ENCODE peak calls at places on chromosomes 7 and 10, in four cellular contexts. S, P, Y and X are unnamed samples.

GRCh38 chr7:1598961-1599360 is 29.1 kb upstream of the PSMG3 start:
- DNase-seq in S (no peak), P (no peak), Y (no peak), X (no peak)

GRCh38 chr10:104424719-104425118 is 71.1 kb downstream of the CFAP58 start:
- DNase-seq in S (no peak), P (no peak), Y (no peak), X (peak)

GRCh38 chr10:119807960-119808697 is 64.5 kb downstream of the MCMBP start:
- DNase-seq in S (no peak), P (no peak), Y (no peak), X (no peak)

GRCh38 chr10:93143286-93143685 is 69.6 kb downstream of the CYP26A1 start:
- DNase-seq in S (no peak), P (no peak), Y (no peak), X (no peak)

GRCh38 chr7:114081606-114082425 is 163.0 kb upstream of the PPP1R3A start:
- DNase-seq in S (no peak), P (no peak), Y (no peak), X (no peak)

GRCh38 chr10:82245906-82246305 is 370.9 kb downstream of the NRG3 start:
- DNase-seq in S (no peak), P (no peak), Y (no peak), X (no peak)

GRCh38 chr7:99096124-99096887 is 47.6 kb downstream of the SMURF1 start:
- DNase-seq in S (no peak), P (no peak), Y (no peak), X (no peak)

GRCh38 chr7:139127648-139128047 is 18.1 kb upstream of the ZC3HAV1 start:
- DNase-seq in S (no peak), P (no peak), Y (no peak), X (no peak)

GRCh38 chr10:133096616-133097269 is 9.0 kb downstream of the ADGRA1 start:
- DNase-seq in S (no peak), P (no peak), Y (no peak), X (no peak)

GRCh38 chr7:156932006-156932405 is 17.5 kb upstream of the NOM1 start:
- DNase-seq in S (no peak), P (no peak), Y (no peak), X (no peak)

GRCh38 chr7:68938151-68938550 is 660.1 kb upstream of the AUTS2 start:
- DNase-seq in S (no peak), P (no peak), Y (no peak), X (no peak)

GRCh38 chr10:93680414-93681047 is 21.9 kb downstream of the FRA10AC1 start:
- DNase-seq in S (no peak), P (no peak), Y (no peak), X (no peak)

GRCh38 chr10:110609592-110609991 is 34.5 kb upstream of the RBM20 start:
- DNase-seq in S (no peak), P (no peak), Y (no peak), X (no peak)

GRCh38 chr7:45220846-45221245 is 63.3 kb downstream of the RAMP3 start:
- DNase-seq in S (no peak), P (no peak), Y (no peak), X (no peak)

GRCh38 chr10:17833656-17834055 is 24.5 kb downstream of the MRC1 start:
- DNase-seq in S (no peak), P (no peak), Y (no peak), X (no peak)

GRCh38 chr10:76437011-76437410 is 1005.6 kb downstream of the LRMDA start:
- DNase-seq in S (no peak), P (no peak), Y (no peak), X (no peak)
- H3K27ac ChIP-seq in S (no peak), P (no peak), Y (no peak), X (no peak)

DNA sequence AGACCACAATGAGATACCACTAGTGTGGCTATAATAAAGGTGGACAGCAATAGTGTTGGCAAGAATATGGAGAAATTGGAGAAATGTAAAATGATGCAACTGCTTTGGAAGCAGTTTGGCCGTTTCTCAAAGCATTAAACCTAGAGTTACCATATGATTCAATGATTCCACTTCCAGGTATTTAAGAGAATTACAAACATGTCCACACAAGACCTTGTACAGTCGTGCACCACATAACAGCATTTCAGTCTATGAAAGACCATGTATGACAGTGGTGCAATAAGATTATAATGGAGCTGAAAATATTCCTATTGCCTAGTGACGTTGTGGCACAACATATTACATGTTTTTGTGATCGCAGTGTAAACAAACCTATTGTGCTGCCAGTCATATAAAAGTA is 29.6 kb downstream of the CCDC172 start:
- DNase-seq in S (no peak), P (no peak), Y (no peak), X (peak)
- H3K27ac ChIP-seq in S (no peak), P (no peak), Y (no peak), X (peak)

GRCh38 chr7:151744656-151745055 is 132.3 kb downstream of the PRKAG2 start:
- DNase-seq in S (no peak), P (no peak), Y (no peak), X (no peak)

GRCh38 chr7:151745706-151746105 is 131.2 kb downstream of the PRKAG2 start:
- DNase-seq in S (no peak), P (no peak), Y (no peak), X (no peak)

GRCh38 chr7:151743481-151743983 is 133.4 kb downstream of the PRKAG2 start:
- DNase-seq in S (no peak), P (no peak), Y (no peak), X (no peak)

GRCh38 chr7:151744051-151744580 is 132.8 kb downstream of the PRKAG2 start:
- DNase-seq in S (no peak), P (no peak), Y (no peak), X (no peak)

GRCh38 chr7:151745090-151745638 is 131.8 kb downstream of the PRKAG2 start:
- DNase-seq in S (no peak), P (no peak), Y (no peak), X (peak)
- H3K27ac ChIP-seq in S (no peak), P (peak), Y (no peak), X (no peak)

GRCh38 chr7:41685684-41686083 is 17.2 kb downstream of the INHBA start:
- DNase-seq in S (no peak), P (no peak), Y (no peak), X (no peak)

GRCh38 chr7:41689815-41690214 is 13.1 kb downstream of the INHBA start:
- DNase-seq in S (no peak), P (no peak), Y (no peak), X (no peak)

GRCh38 chr7:41693150-41693997 is 9.5 kb downstream of the INHBA start:
- DNase-seq in S (no peak), P (no peak), Y (no peak), X (no peak)

GRCh38 chr7:41691286-41691966 is 11.5 kb downstream of the INHBA start:
- DNase-seq in S (no peak), P (no peak), Y (no peak), X (no peak)

GRCh38 chr7:41688012-41688625 is 14.8 kb downstream of the INHBA start:
- DNase-seq in S (no peak), P (no peak), Y (no peak), X (no peak)
- H3K27ac ChIP-seq in S (no peak), P (no peak), Y (no peak), X (peak)

DNA sequence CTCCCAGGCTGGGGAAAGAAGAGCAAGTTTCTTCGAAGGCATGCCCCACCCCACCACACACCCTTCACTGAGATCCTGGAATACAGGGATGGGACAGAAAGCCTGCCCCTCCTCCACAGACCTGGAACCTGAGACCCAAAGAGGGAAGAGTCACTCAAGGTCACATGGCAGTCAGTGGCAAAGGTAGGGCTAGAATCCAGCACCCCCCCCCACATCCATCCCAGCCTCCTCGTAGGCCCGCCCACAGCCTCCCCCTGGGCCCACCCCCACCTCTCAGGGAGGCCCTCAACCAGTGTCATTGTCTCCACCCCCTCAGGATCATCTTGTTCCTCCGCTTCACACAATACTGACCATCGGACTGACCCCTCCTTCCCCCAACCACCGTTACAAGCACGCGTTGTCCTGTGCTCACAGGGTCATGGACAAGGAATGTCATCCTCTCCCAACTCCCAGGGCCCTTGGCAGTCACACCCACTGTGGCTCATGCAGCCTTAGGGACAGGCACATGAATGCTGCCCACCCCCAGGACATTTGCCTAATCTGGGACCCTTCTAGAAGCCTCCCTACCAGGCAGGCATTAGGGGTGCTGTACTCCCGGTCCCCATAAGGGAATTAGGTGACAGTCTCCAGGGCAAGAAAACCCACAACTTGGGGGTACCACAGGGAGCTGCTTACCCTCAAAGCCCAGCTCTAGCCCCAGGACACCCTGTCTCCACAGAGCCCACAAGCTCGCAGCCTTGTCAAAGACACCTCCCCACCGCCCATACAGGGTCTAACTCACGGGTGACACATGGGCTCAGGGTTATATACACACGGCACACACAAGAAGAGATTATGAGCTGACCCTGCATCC is 1.4 kb downstream of the KCNH2 start:
- DNase-seq in S (no peak), P (no peak), Y (no peak), X (no peak)
- H3K27ac ChIP-seq in S (peak), P (no peak), Y (peak), X (no peak)